ENCODE peak calls at places on chromosome 3, in seven cellular contexts. One of them, this sample, is unnamed. For H3K9me3 and H3K4me1, the result is how much of the 10 kb centered on the place peaks cover.

GRCh38 chr3:16668776-16669545 is 63.7 kb upstream of the DAZL start:
- DNase-seq in H9: no peak
- DNase-seq in PC-9: no peak
- DNase-seq in fibroblast of lung: no peak
- DNase-seq in GM23248: no peak
- DNase-seq in left ventricle myocardium inferior: no peak
- DNase-seq in esophagus squamous epithelium: no peak
- DNase-seq in this sample: no peak

GRCh38 chr3:73848173-73848751 is 223.5 kb upstream of the PDZRN3 start:
- DNase-seq in fibroblast of lung: peak
- DNase-seq in esophagus squamous epithelium: no peak
- DNase-seq in PC-9: no peak
- DNase-seq in GM23248: peak
- DNase-seq in H9: no peak
- DNase-seq in left ventricle myocardium inferior: no peak
- DNase-seq in this sample: no peak

GRCh38 chr3:163273694-163274093 is 1777.1 kb downstream of the OTOL1 start:
- DNase-seq in PC-9: no peak
- DNase-seq in esophagus squamous epithelium: no peak
- DNase-seq in left ventricle myocardium inferior: no peak
- DNase-seq in fibroblast of lung: no peak
- DNase-seq in H9: no peak
- DNase-seq in GM23248: no peak
- DNase-seq in this sample: no peak

GRCh38 chr3:49805884-49806701 is 3.0 kb downstream of the INKA1 start:
- DNase-seq in GM23248: no peak
- DNase-seq in PC-9: no peak
- DNase-seq in left ventricle myocardium inferior: peak
- DNase-seq in H9: peak
- DNase-seq in esophagus squamous epithelium: no peak
- DNase-seq in fibroblast of lung: peak
- DNase-seq in this sample: no peak

GRCh38 chr3:99645277-99646106 is 7.1 kb downstream of the COL8A1 start:
- DNase-seq in esophagus squamous epithelium: no peak
- DNase-seq in PC-9: no peak
- DNase-seq in H9: peak
- DNase-seq in fibroblast of lung: peak
- DNase-seq in GM23248: peak
- DNase-seq in left ventricle myocardium inferior: no peak
- DNase-seq in this sample: no peak

GRCh38 chr3:127589600-127590281 is 792 bp downstream of the TPRA1 start:
- DNase-seq in esophagus squamous epithelium: no peak
- DNase-seq in GM23248: peak
- DNase-seq in H9: no peak
- DNase-seq in fibroblast of lung: no peak
- DNase-seq in left ventricle myocardium inferior: no peak
- DNase-seq in PC-9: no peak
- DNase-seq in this sample: no peak

GRCh38 chr3:9779721-9780450 is 10.1 kb upstream of the CAMK1 start:
- DNase-seq in H9: no peak
- DNase-seq in left ventricle myocardium inferior: no peak
- DNase-seq in GM23248: no peak
- DNase-seq in fibroblast of lung: no peak
- DNase-seq in esophagus squamous epithelium: no peak
- DNase-seq in PC-9: no peak
- DNase-seq in this sample: no peak

GRCh38 chr3:39276746-39277145 is 3.1 kb downstream of the CX3CR1 start:
- DNase-seq in fibroblast of lung: no peak
- DNase-seq in left ventricle myocardium inferior: no peak
- DNase-seq in H9: no peak
- DNase-seq in esophagus squamous epithelium: no peak
- DNase-seq in GM23248: no peak
- DNase-seq in PC-9: no peak
- DNase-seq in this sample: no peak

GRCh38 chr3:152073267-152073666 is 195.5 kb upstream of the MBNL1 start:
- DNase-seq in left ventricle myocardium inferior: no peak
- DNase-seq in H9: no peak
- DNase-seq in esophagus squamous epithelium: no peak
- DNase-seq in fibroblast of lung: peak
- DNase-seq in GM23248: peak
- DNase-seq in PC-9: no peak
- DNase-seq in this sample: no peak

GRCh38 chr3:45225465-45226205 is 452 bp downstream of the TMEM158 start:
- DNase-seq in esophagus squamous epithelium: no peak
- DNase-seq in fibroblast of lung: no peak
- DNase-seq in left ventricle myocardium inferior: peak
- DNase-seq in PC-9: no peak
- DNase-seq in GM23248: peak
- DNase-seq in H9: peak
- DNase-seq in this sample: no peak

GRCh38 chr3:7188551-7188950 is 327.6 kb downstream of the GRM7 start:
- DNase-seq in GM23248: no peak
- DNase-seq in PC-9: no peak
- DNase-seq in H9: no peak
- DNase-seq in left ventricle myocardium inferior: no peak
- DNase-seq in esophagus squamous epithelium: no peak
- DNase-seq in fibroblast of lung: no peak
- DNase-seq in this sample: no peak

GRCh38 chr3:157066335-157067071 is 93.4 kb downstream of the CCNL1 start:
- DNase-seq in fibroblast of lung: peak
- DNase-seq in left ventricle myocardium inferior: no peak
- DNase-seq in GM23248: peak
- DNase-seq in esophagus squamous epithelium: no peak
- DNase-seq in PC-9: no peak
- DNase-seq in H9: no peak
- DNase-seq in this sample: no peak

GRCh38 chr3:160564949-160565441 is 376 bp downstream of the KPNA4 start:
- DNase-seq in esophagus squamous epithelium: no peak
- DNase-seq in H9: peak
- DNase-seq in GM23248: peak
- DNase-seq in fibroblast of lung: peak
- DNase-seq in PC-9: peak
- DNase-seq in left ventricle myocardium inferior: peak
- DNase-seq in this sample: no peak

GRCh38 chr3:99867594-99868437 is 50.2 kb downstream of the CMSS1 start:
- DNase-seq in PC-9: no peak
- DNase-seq in GM23248: no peak
- DNase-seq in esophagus squamous epithelium: no peak
- DNase-seq in H9: no peak
- DNase-seq in fibroblast of lung: no peak
- DNase-seq in left ventricle myocardium inferior: no peak
- DNase-seq in this sample: no peak

GRCh38 chr3:31462050-31462569 is 70.6 kb upstream of the STT3B start:
- DNase-seq in GM23248: peak
- DNase-seq in PC-9: no peak
- DNase-seq in esophagus squamous epithelium: no peak
- DNase-seq in H9: no peak
- DNase-seq in fibroblast of lung: no peak
- DNase-seq in left ventricle myocardium inferior: no peak
- DNase-seq in this sample: peak

GRCh38 chr3:29083607-29084120 is 197.2 kb upstream of the RBMS3 start:
- DNase-seq in left ventricle myocardium inferior: no peak
- DNase-seq in H9: no peak
- DNase-seq in esophagus squamous epithelium: no peak
- DNase-seq in GM23248: no peak
- DNase-seq in PC-9: no peak
- DNase-seq in fibroblast of lung: peak
- DNase-seq in this sample: no peak

GRCh38 chr3:146640955-146641867 is 36.1 kb upstream of the PLSCR5 start:
- DNase-seq in GM23248: peak
- DNase-seq in fibroblast of lung: peak
- DNase-seq in H9: no peak
- DNase-seq in esophagus squamous epithelium: no peak
- DNase-seq in left ventricle myocardium inferior: no peak
- DNase-seq in PC-9: peak
- DNase-seq in this sample: no peak

GRCh38 chr3:48684480-48685143 is 1.1 kb downstream of the NCKIPSD start:
- DNase-seq in H9: no peak
- DNase-seq in fibroblast of lung: peak
- DNase-seq in left ventricle myocardium inferior: peak
- DNase-seq in esophagus squamous epithelium: no peak
- DNase-seq in PC-9: no peak
- DNase-seq in GM23248: peak
- DNase-seq in this sample: no peak

GRCh38 chr3:57855943-57856342 is 99.8 kb downstream of the SLMAP start:
- DNase-seq in esophagus squamous epithelium: no peak
- DNase-seq in GM23248: peak
- DNase-seq in PC-9: no peak
- DNase-seq in left ventricle myocardium inferior: no peak
- DNase-seq in H9: no peak
- DNase-seq in fibroblast of lung: no peak
- DNase-seq in this sample: no peak

GRCh38 chr3:38978729-38979128 is 73.0 kb downstream of the SCN11A start:
- DNase-seq in H9: no peak
- DNase-seq in esophagus squamous epithelium: no peak
- DNase-seq in GM23248: no peak
- DNase-seq in fibroblast of lung: no peak
- DNase-seq in left ventricle myocardium inferior: no peak
- DNase-seq in PC-9: no peak
- DNase-seq in this sample: no peak

GRCh38 chr3:45937206-45938042 is 5.8 kb upstream of the CXCR6 start:
- DNase-seq in fibroblast of lung: no peak
- DNase-seq in GM23248: no peak
- DNase-seq in H9: no peak
- DNase-seq in esophagus squamous epithelium: no peak
- DNase-seq in left ventricle myocardium inferior: no peak
- DNase-seq in PC-9: no peak
- DNase-seq in this sample: no peak

GRCh38 chr3:38226273-38226672 is 39.3 kb upstream of the SLC22A13 start:
- DNase-seq in PC-9: no peak
- DNase-seq in GM23248: peak
- DNase-seq in fibroblast of lung: no peak
- DNase-seq in H9: no peak
- DNase-seq in esophagus squamous epithelium: no peak
- DNase-seq in left ventricle myocardium inferior: no peak
- DNase-seq in this sample: no peak

GRCh38 chr3:180063783-180064182 is 27.0 kb upstream of the PEX5L start:
- DNase-seq in GM23248: no peak
- DNase-seq in fibroblast of lung: no peak
- DNase-seq in esophagus squamous epithelium: no peak
- DNase-seq in left ventricle myocardium inferior: no peak
- DNase-seq in PC-9: no peak
- DNase-seq in H9: no peak
- DNase-seq in this sample: no peak

GRCh38 chr3:197256836-197257444 is 41.5 kb downstream of the DLG1 start:
- DNase-seq in left ventricle myocardium inferior: no peak
- DNase-seq in esophagus squamous epithelium: no peak
- DNase-seq in fibroblast of lung: peak
- DNase-seq in GM23248: peak
- DNase-seq in H9: no peak
- DNase-seq in PC-9: peak
- DNase-seq in this sample: no peak

GRCh38 chr3:128323206-128324081 is 143.2 kb downstream of the DNAJB8 start:
- DNase-seq in GM23248: no peak
- DNase-seq in PC-9: peak
- DNase-seq in left ventricle myocardium inferior: peak
- DNase-seq in esophagus squamous epithelium: no peak
- DNase-seq in H9: peak
- DNase-seq in fibroblast of lung: no peak
- DNase-seq in this sample: no peak

DNA sequence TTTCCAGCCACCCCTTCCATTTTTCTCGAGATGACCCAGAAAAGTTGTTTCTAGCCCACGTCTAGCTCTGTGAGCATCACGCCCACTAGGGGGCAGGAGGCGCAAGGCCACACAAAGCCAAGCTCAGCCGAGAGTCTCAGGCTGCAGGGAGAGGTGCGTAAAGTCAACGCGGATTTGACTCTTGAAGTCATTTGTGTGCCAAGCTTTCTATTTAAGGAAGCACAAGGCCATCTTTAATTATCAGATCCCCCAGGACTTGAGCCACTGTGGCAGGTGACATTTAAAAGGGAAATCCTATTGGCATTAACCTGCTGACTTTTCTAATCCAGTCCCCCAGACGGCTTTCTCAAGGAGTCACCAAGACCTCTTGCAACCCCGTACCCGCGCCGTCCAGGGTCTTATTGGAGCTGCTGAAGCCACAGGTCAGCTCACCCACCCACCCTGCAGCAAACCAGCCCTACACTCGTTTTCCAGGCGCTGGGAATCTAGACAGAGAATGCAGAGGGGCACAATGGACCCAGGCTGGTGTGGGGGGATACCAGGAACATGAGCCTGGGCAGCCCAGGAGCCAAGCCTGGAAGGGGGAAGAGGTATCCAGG is 62.1 kb downstream of the CAPN7 start:
- DNase-seq in left ventricle myocardium inferior: peak
- DNase-seq in esophagus squamous epithelium: peak
- DNase-seq in GM23248: peak
- DNase-seq in PC-9: peak
- DNase-seq in fibroblast of lung: peak
- DNase-seq in H9: peak
- DNase-seq in this sample: peak
- H3K27ac ChIP-seq in left ventricle myocardium inferior: peak
- H3K27ac ChIP-seq in esophagus squamous epithelium: no peak
- H3K27ac ChIP-seq in GM23248: peak
- H3K27ac ChIP-seq in PC-9: no peak
- H3K27ac ChIP-seq in fibroblast of lung: no peak
- H3K27ac ChIP-seq in H9: no peak
- H3K27ac ChIP-seq in this sample: peak

GRCh38 chr3:21105784-21106183 is 645.2 kb downstream of the ZNF385D start:
- DNase-seq in PC-9: no peak
- DNase-seq in GM23248: no peak
- DNase-seq in left ventricle myocardium inferior: no peak
- DNase-seq in fibroblast of lung: no peak
- DNase-seq in esophagus squamous epithelium: no peak
- DNase-seq in H9: no peak
- DNase-seq in this sample: no peak
- H3K9me3 ChIP-seq in PC-9: under half
- H3K9me3 ChIP-seq in GM23248: under half
- H3K9me3 ChIP-seq in left ventricle myocardium inferior: under half
- H3K9me3 ChIP-seq in fibroblast of lung: under half
- H3K9me3 ChIP-seq in esophagus squamous epithelium: under half
- H3K9me3 ChIP-seq in H9: under half
- H3K9me3 ChIP-seq in this sample: under half

GRCh38 chr3:25272090-25272489 is 156.0 kb upstream of the RARB start:
- DNase-seq in GM23248: no peak
- DNase-seq in H9: no peak
- DNase-seq in PC-9: no peak
- DNase-seq in esophagus squamous epithelium: no peak
- DNase-seq in left ventricle myocardium inferior: no peak
- DNase-seq in fibroblast of lung: no peak
- DNase-seq in this sample: no peak
- H3K4me1 ChIP-seq in GM23248: under half
- H3K4me1 ChIP-seq in H9: under half
- H3K4me1 ChIP-seq in PC-9: under half
- H3K4me1 ChIP-seq in esophagus squamous epithelium: under half
- H3K4me1 ChIP-seq in left ventricle myocardium inferior: under half
- H3K4me1 ChIP-seq in fibroblast of lung: under half
- H3K4me1 ChIP-seq in this sample: under half

GRCh38 chr3:183306798-183307671 is 54.0 kb downstream of the B3GNT5 start:
- DNase-seq in esophagus squamous epithelium: peak
- DNase-seq in GM23248: peak
- DNase-seq in H9: no peak
- DNase-seq in left ventricle myocardium inferior: peak
- DNase-seq in fibroblast of lung: peak
- DNase-seq in PC-9: peak
- DNase-seq in this sample: no peak
- H3K27ac ChIP-seq in esophagus squamous epithelium: peak
- H3K27ac ChIP-seq in GM23248: no peak
- H3K27ac ChIP-seq in H9: no peak
- H3K27ac ChIP-seq in left ventricle myocardium inferior: peak
- H3K27ac ChIP-seq in fibroblast of lung: no peak
- H3K27ac ChIP-seq in PC-9: peak
- H3K27ac ChIP-seq in this sample: no peak